ENCODE peak calls at places on chromosomes 6 and 20, in four cellular contexts. V is pancreas, E is fibroblast of lung, P is endothelial cell of umbilical vein. H is an unnamed sample.
A peak's percentile ranks its signal among the peaks of the same experiment; 100 is the strongest.

GRCh38 chr6:67935976-67936477 is 699.1 kb upstream of the ADGRB3 start:
- DNase-seq in V (no peak), E (no peak), P (no peak), H (no peak)

GRCh38 chr6:107116328-107116892 is 1.1 kb upstream of the BEND3 start:
- DNase-seq in V (peak; percentile 51), E (no peak), P (peak; percentile 50), H (no peak)

GRCh38 chr20:36527331-36528125 is 13.8 kb upstream of the MYL9 start:
- DNase-seq in V (no peak), E (peak; percentile 42), P (no peak), H (no peak)

GRCh38 chr20:13984211-13984610 is 6.2 kb downstream of the SEL1L2 start:
- DNase-seq in V (no peak), E (no peak), P (no peak), H (no peak)

GRCh38 chr6:134822920-134823430 is 126.9 kb downstream of the ALDH8A1 start:
- DNase-seq in V (peak; percentile 62), E (peak; percentile 90), P (peak; percentile 84), H (no peak)

GRCh38 chr6:12582421-12583110 is 134.0 kb upstream of the PHACTR1 start:
- DNase-seq in V (no peak), E (no peak), P (peak; percentile 18), H (no peak)

GRCh38 chr6:106446287-106446885 is 85.9 kb downstream of the CRYBG1 start:
- DNase-seq in V (no peak), E (peak; percentile 39), P (peak; percentile 26), H (no peak)

GRCh38 chr6:16723833-16724232 is 37.4 kb downstream of the ATXN1 start:
- DNase-seq in V (no peak), E (peak; percentile 93), P (peak; percentile 93), H (peak; percentile 44)

GRCh38 chr20:3924304-3925112 is 35.3 kb downstream of the PANK2 start:
- DNase-seq in V (no peak), E (no peak), P (no peak), H (peak; percentile 77)

GRCh38 chr6:27279513-27280063 is 32.1 kb downstream of the PRSS16 start:
- DNase-seq in V (peak; percentile 17), E (no peak), P (no peak), H (no peak)

GRCh38 chr20:45320948-45321595 is 13.0 kb upstream of the MATN4 start:
- DNase-seq in V (peak; percentile 39), E (no peak), P (no peak), H (no peak)

GRCh38 chr20:38680492-38681118 is 43.7 kb upstream of the SLC32A1 start:
- DNase-seq in V (no peak), E (peak; percentile 33), P (peak; percentile 60), H (no peak)

GRCh38 chr6:138685781-138686180 is 87.8 kb upstream of the CCDC28A start:
- DNase-seq in V (no peak), E (no peak), P (no peak), H (no peak)

GRCh38 chr6:26501482-26501986 is 1.4 kb downstream of the BTN1A1 start:
- DNase-seq in V (peak; percentile 14), E (peak; percentile 14), P (peak; percentile 8), H (peak; percentile 85)

GRCh38 chr20:39124064-39124463 is 161.9 kb downstream of the DHX35 start:
- DNase-seq in V (no peak), E (no peak), P (no peak), H (no peak)

GRCh38 chr6:152673233-152673632 is 24.5 kb upstream of the MYCT1 start:
- DNase-seq in V (no peak), E (no peak), P (peak; percentile 77), H (no peak)

GRCh38 chr6:138410048-138410735 is 6.2 kb downstream of the HEBP2 start:
- DNase-seq in V (no peak), E (peak; percentile 84), P (no peak), H (no peak)

GRCh38 chr20:47735412-47736400 is 49.6 kb downstream of the SULF2 start:
- DNase-seq in V (no peak), E (peak; percentile 27), P (no peak), H (peak; percentile 78)

GRCh38 chr20:59222982-59223610 is 59.5 kb downstream of the ZNF831 start:
- DNase-seq in V (no peak), E (peak; percentile 9), P (no peak), H (no peak)

GRCh38 chr20:13526551-13526950 is 112.2 kb downstream of the TASP1 start:
- DNase-seq in V (no peak), E (no peak), P (no peak), H (no peak)

GRCh38 chr6:40832691-40833090 is 206.3 kb downstream of the UNC5CL start:
- DNase-seq in V (no peak), E (no peak), P (no peak), H (no peak)

GRCh38 chr6:7541175-7542064 is at the start of gene DSP:
- DNase-seq in V (peak; percentile 92), E (no peak), P (peak; percentile 15), H (peak; percentile 75)

GRCh38 chr6:46327769-46328168 is 157.0 kb upstream of the ENPP5 start:
- DNase-seq in V (no peak), E (no peak), P (no peak), H (no peak)

GRCh38 chr20:4488407-4489339 is 233.0 kb upstream of the PRND start:
- DNase-seq in V (no peak), E (peak; percentile 59), P (no peak), H (peak; percentile 51)

GRCh38 chr6:12545837-12546658 is 170.5 kb upstream of the PHACTR1 start:
- DNase-seq in V (no peak), E (no peak), P (peak; percentile 87), H (no peak)

GRCh38 chr6:24453921-24454320 is 35.5 kb downstream of the GPLD1 start:
- DNase-seq in V (no peak), E (no peak), P (no peak), H (no peak)

GRCh38 chr6:100881707-100882040 is 545 bp upstream of the ASCC3 start:
- DNase-seq in V (no peak), E (peak; percentile 37), P (no peak), H (no peak)

GRCh38 chr6:12969933-12970332 is 253.4 kb downstream of the PHACTR1 start:
- DNase-seq in V (no peak), E (no peak), P (no peak), H (no peak)

GRCh38 chr20:23995905-23996666 is 7.5 kb upstream of the GGTLC1 start:
- DNase-seq in V (peak; percentile 60), E (peak; percentile 51), P (peak; percentile 24), H (peak; percentile 86)

GRCh38 chr6:137767931-137768690 is 98.9 kb upstream of the TNFAIP3 start:
- DNase-seq in V (no peak), E (peak; percentile 62), P (no peak), H (no peak)

GRCh38 chr20:2103454-2104153 is 2.0 kb downstream of the STK35 start:
- DNase-seq in V (no peak), E (peak; percentile 15), P (no peak), H (no peak)

GRCh38 chr20:23609486-23610109 is 3.9 kb upstream of the CST9 start:
- DNase-seq in V (no peak), E (no peak), P (no peak), H (no peak)

GRCh38 chr6:53090576-53090975 is 25.4 kb downstream of the FBXO9 start:
- DNase-seq in V (no peak), E (peak; percentile 29), P (no peak), H (no peak)

GRCh38 chr6:33429745-33430042 is 9.8 kb downstream of the SYNGAP1 start:
- DNase-seq in V (no peak), E (no peak), P (no peak), H (no peak)

GRCh38 chr6:33430334-33430733 is 10.5 kb downstream of the SYNGAP1 start:
- DNase-seq in V (no peak), E (no peak), P (no peak), H (peak; percentile 42)

GRCh38 chr6:33431880-33432541 is 12.1 kb downstream of the SYNGAP1 start:
- DNase-seq in V (no peak), E (no peak), P (no peak), H (peak; percentile 53)

GRCh38 chr6:33432546-33432945 is 12.7 kb downstream of the SYNGAP1 start:
- DNase-seq in V (no peak), E (no peak), P (no peak), H (no peak)

GRCh38 chr6:33430991-33431879 is 11.4 kb downstream of the SYNGAP1 start:
- DNase-seq in V (no peak), E (peak; percentile 53), P (peak; percentile 53), H (peak; percentile 89)
- H3K4me1 ChIP-seq in V (peaks cover 4% of the 10 kb centered on the region), E (peaks cover 29% of the 10 kb centered on the region), P (peaks cover 25% of the 10 kb centered on the region), H (no peaks in the 10 kb centered on the region)

GRCh38 chr6:128361378-128361777 is 159.0 kb downstream of the PTPRK start:
- DNase-seq in V (no peak), E (no peak), P (no peak), H (no peak)
- H3K4me3 ChIP-seq in V (no peak overlapping the region), E (no peak overlapping the region), P (no peak overlapping the region), H (no peak overlapping the region)

GRCh38 chr20:62563561-62563960 is 78.7 kb upstream of the SLCO4A1 start:
- DNase-seq in V (no peak), E (no peak), P (no peak), H (no peak)
- H3K27me3 ChIP-seq in V (no peaks in the 10 kb centered on the region), E (peaks cover 3% of the 10 kb centered on the region), P (no peaks in the 10 kb centered on the region), H (no peaks in the 10 kb centered on the region)

DNA sequence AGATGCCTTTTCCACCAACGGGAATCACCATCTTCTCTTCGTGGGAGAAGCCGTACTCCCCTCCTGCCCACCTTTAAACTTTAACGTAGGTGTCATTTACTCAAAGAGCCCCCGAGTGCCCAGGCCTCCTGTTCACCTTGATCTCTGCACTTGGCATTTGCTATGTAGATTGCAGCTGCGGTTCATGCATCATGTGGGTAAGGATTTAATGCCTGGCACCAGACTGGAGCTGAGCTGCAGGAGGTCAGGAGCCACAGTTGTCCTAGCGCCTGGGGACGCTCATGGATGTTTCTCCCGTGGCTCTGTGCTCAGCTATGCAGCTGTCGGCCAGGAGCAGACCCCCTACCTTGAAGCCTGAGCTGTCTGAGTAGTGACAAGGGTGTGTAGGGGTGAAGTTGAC is 133.7 kb downstream of the CDH4 start:
- DNase-seq in V (no peak), E (no peak), P (no peak), H (no peak)
- H3K4me1 ChIP-seq in V (no peaks in the 10 kb centered on the region), E (peaks cover 6% of the 10 kb centered on the region), P (no peaks in the 10 kb centered on the region), H (no peaks in the 10 kb centered on the region)

DNA sequence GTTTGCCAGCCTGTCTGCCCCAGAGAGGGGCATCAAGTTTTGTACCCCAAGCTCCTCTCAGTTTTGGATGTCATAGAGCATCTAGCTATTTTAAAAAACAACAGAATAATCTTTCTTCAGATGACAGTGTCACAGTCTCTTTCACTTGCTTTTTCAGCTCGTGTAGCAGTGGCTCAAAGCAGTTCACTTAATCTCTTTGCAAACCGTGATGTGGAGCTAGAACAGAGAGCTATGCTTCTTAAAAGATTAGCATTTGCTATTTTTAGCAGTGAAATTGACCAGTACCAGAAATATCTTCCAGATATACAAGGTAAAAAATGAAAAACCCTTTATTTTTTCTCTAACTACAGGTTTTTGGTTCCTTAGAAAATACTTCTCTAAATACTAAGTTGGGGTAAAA is 37.3 kb downstream of the PGM3 start:
- DNase-seq in V (no peak), E (no peak), P (no peak), H (no peak)
- H3K4me3 ChIP-seq in V (no peak overlapping the region), E (no peak overlapping the region), P (no peak overlapping the region), H (no peak overlapping the region)

H was measured in aorta.